ENCODE peak calls at places on chromosomes 1 and 21, in ten cellular contexts. O is NCI-H774; T is left colon; Z is C1 segment of cervical spinal cord; F is WTC11; E is dermis microvascular lymphatic vessel endothelial cell; W is stimulated activated CD4-positive, alpha-beta T cell treated with anti-CD3 and anti-CD28 coated beads, Interleukin-12 subunit alpha, Interleukin-12 subunit beta, amount 100 ng/mL, for 48 hours; Y is brain microvascular endothelial cell; V is upper lobe of right lung; B is aorta. A is an unnamed sample.

GRCh38 chr1:100441651-100442050 is 89.3 kb downstream of the CDC14A start:
- DNase-seq in Z (no peak), F (no peak), Y (no peak), E (no peak), T (no peak), B (no peak), V (no peak), W (no peak), O (no peak), A (no peak)

GRCh38 chr1:214853340-214853739 is 229.2 kb upstream of the KCNK2 start:
- DNase-seq in V (no peak), B (no peak), O (no peak), W (no peak), F (no peak), Y (no peak), Z (no peak), E (no peak), T (no peak), A (no peak)

GRCh38 chr1:211912064-211912463 is 81.5 kb upstream of the LPGAT1 start:
- DNase-seq in W (no peak), B (no peak), F (no peak), Z (no peak), V (no peak), Y (no peak), O (no peak), T (no peak), E (no peak), A (no peak)

GRCh38 chr1:86515597-86515996 is 31.3 kb upstream of the CLCA4 start:
- DNase-seq in E (peak; percentile 43), Z (no peak), Y (no peak), V (no peak), F (peak; percentile 39), B (no peak), W (no peak), O (no peak), T (no peak), A (peak; percentile 18)

GRCh38 chr1:13892141-13892670 is 192.2 kb downstream of the PRDM2 start:
- DNase-seq in W (no peak), V (no peak), O (no peak), E (no peak), Z (no peak), F (no peak), T (no peak), Y (no peak), B (no peak), A (no peak)

GRCh38 chr1:203145321-203146041 is 18.0 kb downstream of the ADORA1 start:
- DNase-seq in T (no peak), F (no peak), Y (no peak), B (no peak), E (no peak), Z (no peak), W (no peak), O (no peak), V (no peak), A (no peak)

GRCh38 chr1:232962761-232963357 is 12.4 kb downstream of the NTPCR start:
- DNase-seq in Y (peak; percentile 37), T (no peak), F (no peak), V (no peak), Z (no peak), O (no peak), E (no peak), B (no peak), W (no peak), A (no peak)

GRCh38 chr21:35284199-35284598 is 235.1 kb upstream of the RUNX1 start:
- DNase-seq in O (no peak), T (no peak), W (no peak), F (no peak), B (peak; percentile 81), E (no peak), V (no peak), Z (no peak), Y (no peak), A (no peak)

GRCh38 chr1:68717330-68717729 is 220.4 kb upstream of the DEPDC1 start:
- DNase-seq in O (no peak), Y (no peak), V (no peak), Z (no peak), E (no peak), B (no peak), T (no peak), W (no peak), F (no peak), A (no peak)

GRCh38 chr1:27395441-27396195 is 3.2 kb downstream of the GPR3 start:
- DNase-seq in Y (peak; percentile 48), V (peak; percentile 85), O (peak; percentile 21), W (peak; percentile 80), T (peak; percentile 60), B (peak; percentile 92), F (peak; percentile 89), E (peak; percentile 32), Z (peak; percentile 59), A (peak; percentile 50)

GRCh38 chr1:26799479-26800133 is 11.9 kb downstream of the PIGV start:
- DNase-seq in O (no peak), B (no peak), T (peak; percentile 62), Z (peak; percentile 72), Y (peak; percentile 51), E (no peak), V (no peak), F (no peak), W (no peak), A (no peak)

GRCh38 chr1:203828424-203828823 is 33.0 kb upstream of the SNRPE start:
- DNase-seq in T (no peak), B (no peak), W (no peak), O (no peak), E (no peak), Y (no peak), F (no peak), V (no peak), Z (no peak), A (no peak)

GRCh38 chr1:109377698-109378097 is 20.0 kb downstream of the SORT1 start:
- DNase-seq in B (no peak), O (no peak), Z (no peak), Y (no peak), W (no peak), V (no peak), E (no peak), F (no peak), T (no peak), A (no peak)

GRCh38 chr1:21176589-21177555 is at the start of gene EIF4G3:
- DNase-seq in O (peak; percentile 88), E (peak; percentile 91), T (peak; percentile 98), Y (peak; percentile 94), W (peak; percentile 98), V (peak; percentile 98), Z (peak; percentile 99), B (peak; percentile 100), F (peak; percentile 100), A (peak; percentile 95)

GRCh38 chr21:14864211-14865021 is 200.4 kb downstream of the NRIP1 start:
- DNase-seq in Y (peak; percentile 85), W (peak; percentile 16), O (peak; percentile 45), B (peak; percentile 79), T (peak; percentile 74), Z (peak; percentile 68), F (peak; percentile 77), V (peak; percentile 79), E (peak; percentile 52), A (peak; percentile 32)

GRCh38 chr1:108881369-108881768 is 4.6 kb downstream of the GPSM2 start:
- DNase-seq in O (no peak), Y (no peak), B (no peak), E (no peak), T (no peak), F (no peak), W (no peak), V (no peak), Z (no peak), A (no peak)

GRCh38 chr21:34852438-34852837 is 183.6 kb downstream of the CLIC6 start:
- DNase-seq in Z (no peak), W (no peak), O (no peak), E (no peak), Y (no peak), V (no peak), T (no peak), B (no peak), F (no peak), A (no peak)

GRCh38 chr1:29417558-29417858 is 181.2 kb downstream of the PTPRU start:
- DNase-seq in B (no peak), F (no peak), W (no peak), V (no peak), T (no peak), E (no peak), Z (no peak), O (no peak), Y (no peak), A (no peak)

GRCh38 chr1:97108200-97108599 is 386.6 kb downstream of the PTBP2 start:
- DNase-seq in E (no peak), Z (no peak), B (no peak), O (no peak), F (no peak), Y (no peak), W (no peak), V (no peak), T (no peak), A (no peak)

GRCh38 chr1:181676269-181676668 is 193.0 kb downstream of the CACNA1E start:
- DNase-seq in W (no peak), Y (peak; percentile 2), Z (no peak), F (peak; percentile 32), V (no peak), T (no peak), O (peak; percentile 23), B (no peak), E (peak; percentile 63), A (no peak)

GRCh38 chr1:5850503-5850902 is 141.7 kb downstream of the NPHP4 start:
- DNase-seq in B (no peak), O (no peak), Z (no peak), F (no peak), E (no peak), W (no peak), T (no peak), V (no peak), Y (peak; percentile 3), A (no peak)

GRCh38 chr1:46480959-46481646 is 8.5 kb upstream of the DMBX1 start:
- DNase-seq in E (no peak), W (no peak), Y (no peak), F (no peak), T (no peak), O (no peak), V (no peak), Z (no peak), B (peak; percentile 28), A (no peak)

GRCh38 chr1:41355761-41356160 is 5.5 kb upstream of the FOXO6 start:
- DNase-seq in T (peak; percentile 5), Z (no peak), O (no peak), B (peak; percentile 27), W (no peak), E (no peak), Y (no peak), F (no peak), V (peak; percentile 11), A (no peak)

GRCh38 chr1:2003564-2004131 is at the start of gene CFAP74:
- DNase-seq in Y (peak; percentile 17), V (peak; percentile 78), T (no peak), Z (peak; percentile 36), B (no peak), W (no peak), E (no peak), F (peak; percentile 89), O (peak; percentile 2), A (peak; percentile 22)

GRCh38 chr1:65393345-65393744 is 27.1 kb upstream of the LEPR start:
- DNase-seq in T (no peak), E (no peak), W (no peak), Z (no peak), O (no peak), B (no peak), Y (peak; percentile 44), V (no peak), F (no peak), A (no peak)

GRCh38 chr1:35369922-35370671 is 101.6 kb downstream of the ZMYM4 start:
- DNase-seq in F (no peak), E (peak; percentile 1), W (no peak), O (no peak), Y (peak; percentile 68), T (no peak), V (no peak), B (peak; percentile 82), Z (no peak), A (peak; percentile 72)

GRCh38 chr1:212718499-212718898 is 18.9 kb upstream of the BATF3 start:
- DNase-seq in W (no peak), E (no peak), Y (no peak), O (no peak), F (no peak), B (no peak), T (no peak), V (no peak), Z (no peak), A (no peak)

GRCh38 chr1:47927165-47927564 is 70.0 kb downstream of the TRABD2B start:
- DNase-seq in Z (no peak), W (no peak), V (no peak), O (peak; percentile 14), T (no peak), E (no peak), Y (no peak), B (no peak), F (no peak), A (no peak)